ENCODE peak calls at places on chromosome 12, in five cellular contexts. D is HT1080; K is activated CD4-positive, alpha-beta T cell treated with anti-CD3 and anti-CD28 coated beads, Interleukin-2, amount 50 U/mL, for 1 hour; I is stimulated activated CD4-positive, alpha-beta T cell treated with anti-CD3 and anti-CD28 coated beads, Interleukin-2, amount 100 ng/mL, for 48 hours; V is left ventricle myocardium superior. H is an unnamed sample.

GRCh38 chr12:95116773-95117172 is 43.4 kb upstream of the NR2C1 start:
- DNase-seq in I (no peak), K (no peak), D (peak), V (no peak), H (no peak)

GRCh38 chr12:109820921-109821381 is 12.2 kb downstream of the TRPV4 start:
- DNase-seq in D (no peak), I (no peak), K (no peak), V (no peak), H (no peak)

GRCh38 chr12:46921048-46921753 is 95.4 kb upstream of the SLC38A4 start:
- DNase-seq in K (no peak), D (peak), I (no peak), V (no peak), H (no peak)

GRCh38 chr12:2084553-2085296 is 31.9 kb downstream of the CACNA1C start:
- DNase-seq in I (no peak), D (no peak), K (no peak), V (peak), H (no peak)

GRCh38 chr12:76199808-76200207 is 115.3 kb upstream of the NAP1L1 start:
- DNase-seq in V (no peak), D (peak), K (no peak), I (no peak), H (no peak)

GRCh38 chr12:124811633-124812032 is 52.0 kb downstream of the SCARB1 start:
- DNase-seq in I (no peak), K (no peak), V (no peak), D (no peak), H (no peak)

GRCh38 chr12:79884401-79885006 is 50.4 kb downstream of the PPP1R12A start:
- DNase-seq in K (no peak), V (no peak), I (no peak), D (no peak), H (no peak)

GRCh38 chr12:18799561-18799960 is 61.6 kb downstream of the CAPZA3 start:
- DNase-seq in I (no peak), D (no peak), K (no peak), V (no peak), H (no peak)

GRCh38 chr12:48296586-48297396 is 53.9 kb downstream of the ZNF641 start:
- DNase-seq in D (peak), K (peak), I (peak), V (peak), H (no peak)